ENCODE peak calls at places on chromosomes 7 and 10, in ten cellular contexts. One of them, this sample, is unnamed.

GRCh38 chr7:5557920-5558401 is 134.3 kb upstream of the TNRC18 start:
- DNase-seq in sigmoid colon: peak; percentile 85
- DNase-seq in cardiac muscle cell: peak; percentile 15
- DNase-seq in astrocyte of the spinal cord: no peak
- DNase-seq in brain microvascular endothelial cell: no peak
- DNase-seq in stomach: peak; percentile 73
- DNase-seq in uterus: peak; percentile 65
- DNase-seq in foreskin fibroblast: no peak
- DNase-seq in CD8-positive, alpha-beta T cell: no peak
- DNase-seq in tibial nerve: peak; percentile 49
- DNase-seq in this sample: peak; percentile 59

GRCh38 chr10:123331438-123331837 is 177.2 kb downstream of the BUB3 start:
- DNase-seq in foreskin fibroblast: no peak
- DNase-seq in astrocyte of the spinal cord: peak; percentile 5
- DNase-seq in sigmoid colon: no peak
- DNase-seq in tibial nerve: no peak
- DNase-seq in brain microvascular endothelial cell: no peak
- DNase-seq in stomach: no peak
- DNase-seq in uterus: no peak
- DNase-seq in CD8-positive, alpha-beta T cell: no peak
- DNase-seq in cardiac muscle cell: no peak
- DNase-seq in this sample: peak; percentile 32

GRCh38 chr7:95527033-95527775 is 41.5 kb downstream of the ASB4 start:
- DNase-seq in foreskin fibroblast: peak; percentile 21
- DNase-seq in cardiac muscle cell: peak; percentile 72
- DNase-seq in tibial nerve: peak; percentile 55
- DNase-seq in stomach: no peak
- DNase-seq in CD8-positive, alpha-beta T cell: no peak
- DNase-seq in astrocyte of the spinal cord: peak; percentile 54
- DNase-seq in brain microvascular endothelial cell: peak; percentile 15
- DNase-seq in sigmoid colon: peak; percentile 74
- DNase-seq in uterus: peak; percentile 68
- DNase-seq in this sample: peak; percentile 63

GRCh38 chr10:14601872-14602725 is 172.6 kb downstream of the FAM107B start:
- DNase-seq in uterus: peak; percentile 41
- DNase-seq in stomach: peak; percentile 72
- DNase-seq in CD8-positive, alpha-beta T cell: peak; percentile 73
- DNase-seq in astrocyte of the spinal cord: peak; percentile 62
- DNase-seq in brain microvascular endothelial cell: peak; percentile 89
- DNase-seq in sigmoid colon: no peak
- DNase-seq in foreskin fibroblast: peak; percentile 54
- DNase-seq in cardiac muscle cell: no peak
- DNase-seq in tibial nerve: no peak
- DNase-seq in this sample: peak; percentile 5

GRCh38 chr7:103689262-103689661 is 243.3 kb upstream of the SLC26A5 start:
- DNase-seq in sigmoid colon: no peak
- DNase-seq in cardiac muscle cell: no peak
- DNase-seq in tibial nerve: no peak
- DNase-seq in stomach: no peak
- DNase-seq in CD8-positive, alpha-beta T cell: no peak
- DNase-seq in astrocyte of the spinal cord: no peak
- DNase-seq in uterus: no peak
- DNase-seq in foreskin fibroblast: no peak
- DNase-seq in brain microvascular endothelial cell: no peak
- DNase-seq in this sample: no peak

GRCh38 chr7:155340721-155341120 is 43.0 kb downstream of the INSIG1 start:
- DNase-seq in tibial nerve: no peak
- DNase-seq in astrocyte of the spinal cord: no peak
- DNase-seq in uterus: no peak
- DNase-seq in stomach: no peak
- DNase-seq in brain microvascular endothelial cell: no peak
- DNase-seq in cardiac muscle cell: no peak
- DNase-seq in sigmoid colon: no peak
- DNase-seq in foreskin fibroblast: no peak
- DNase-seq in CD8-positive, alpha-beta T cell: no peak
- DNase-seq in this sample: no peak

GRCh38 chr10:32980558-32981468 is 22.8 kb upstream of the ITGB1 start:
- DNase-seq in astrocyte of the spinal cord: peak; percentile 99
- DNase-seq in brain microvascular endothelial cell: peak; percentile 99
- DNase-seq in foreskin fibroblast: peak; percentile 100
- DNase-seq in stomach: peak; percentile 86
- DNase-seq in tibial nerve: peak; percentile 71
- DNase-seq in sigmoid colon: peak; percentile 98
- DNase-seq in CD8-positive, alpha-beta T cell: peak; percentile 85
- DNase-seq in cardiac muscle cell: peak; percentile 94
- DNase-seq in uterus: peak; percentile 95
- DNase-seq in this sample: peak; percentile 99

GRCh38 chr7:80335473-80336232 is 176.2 kb downstream of the GNAT3 start:
- DNase-seq in uterus: no peak
- DNase-seq in stomach: no peak
- DNase-seq in foreskin fibroblast: no peak
- DNase-seq in brain microvascular endothelial cell: no peak
- DNase-seq in tibial nerve: no peak
- DNase-seq in cardiac muscle cell: no peak
- DNase-seq in CD8-positive, alpha-beta T cell: no peak
- DNase-seq in astrocyte of the spinal cord: no peak
- DNase-seq in sigmoid colon: no peak
- DNase-seq in this sample: no peak

GRCh38 chr10:102358717-102359382 is 36.7 kb upstream of the NFKB2 start:
- DNase-seq in uterus: no peak
- DNase-seq in sigmoid colon: no peak
- DNase-seq in foreskin fibroblast: peak; percentile 51
- DNase-seq in stomach: no peak
- DNase-seq in tibial nerve: no peak
- DNase-seq in brain microvascular endothelial cell: no peak
- DNase-seq in astrocyte of the spinal cord: peak; percentile 5
- DNase-seq in cardiac muscle cell: no peak
- DNase-seq in CD8-positive, alpha-beta T cell: no peak
- DNase-seq in this sample: peak; percentile 20

GRCh38 chr10:51724038-51724437 is 24.6 kb upstream of the CSTF2T start:
- DNase-seq in astrocyte of the spinal cord: no peak
- DNase-seq in stomach: no peak
- DNase-seq in CD8-positive, alpha-beta T cell: no peak
- DNase-seq in cardiac muscle cell: no peak
- DNase-seq in tibial nerve: no peak
- DNase-seq in uterus: no peak
- DNase-seq in sigmoid colon: no peak
- DNase-seq in brain microvascular endothelial cell: no peak
- DNase-seq in foreskin fibroblast: no peak
- DNase-seq in this sample: no peak

GRCh38 chr10:51716981-51717380 is 17.6 kb upstream of the CSTF2T start:
- DNase-seq in brain microvascular endothelial cell: no peak
- DNase-seq in sigmoid colon: no peak
- DNase-seq in uterus: no peak
- DNase-seq in astrocyte of the spinal cord: no peak
- DNase-seq in foreskin fibroblast: no peak
- DNase-seq in CD8-positive, alpha-beta T cell: no peak
- DNase-seq in tibial nerve: no peak
- DNase-seq in cardiac muscle cell: no peak
- DNase-seq in stomach: no peak
- DNase-seq in this sample: peak; percentile 52

DNA sequence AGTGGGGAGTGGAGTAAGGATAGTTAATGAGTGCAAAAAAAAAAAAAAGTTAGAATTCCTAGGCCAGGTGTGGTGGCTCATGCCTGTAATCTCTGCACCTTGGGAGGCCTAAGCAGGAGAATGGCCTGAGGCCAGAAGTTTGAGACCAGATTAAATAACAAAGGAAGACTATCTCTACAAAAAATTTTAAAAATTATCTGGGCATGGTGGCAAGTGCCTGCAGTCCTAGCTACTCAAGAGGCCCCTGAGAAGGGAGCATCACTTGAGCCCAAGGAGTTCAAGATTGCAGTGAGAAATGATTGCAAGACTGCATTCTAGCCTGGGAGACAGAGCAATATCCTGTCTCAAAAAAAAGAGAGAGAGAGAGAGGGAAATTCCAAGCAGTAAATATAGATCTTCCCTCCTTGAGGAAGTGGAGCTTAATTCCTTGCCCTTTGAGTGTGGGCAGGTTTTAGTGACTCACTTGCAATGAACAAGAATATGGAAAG is 19.5 kb upstream of the CSTF2T start:
- DNase-seq in brain microvascular endothelial cell: peak; percentile 28
- DNase-seq in stomach: no peak
- DNase-seq in sigmoid colon: no peak
- DNase-seq in CD8-positive, alpha-beta T cell: no peak
- DNase-seq in foreskin fibroblast: peak; percentile 22
- DNase-seq in cardiac muscle cell: no peak
- DNase-seq in astrocyte of the spinal cord: no peak
- DNase-seq in uterus: no peak
- DNase-seq in tibial nerve: no peak
- DNase-seq in this sample: peak; percentile 85
- H3K4me3 ChIP-seq in brain microvascular endothelial cell: no peak overlapping the region
- H3K4me3 ChIP-seq in stomach: no peak overlapping the region
- H3K4me3 ChIP-seq in sigmoid colon: no peak overlapping the region
- H3K4me3 ChIP-seq in CD8-positive, alpha-beta T cell: no peak overlapping the region
- H3K4me3 ChIP-seq in foreskin fibroblast: no peak overlapping the region
- H3K4me3 ChIP-seq in cardiac muscle cell: no peak overlapping the region
- H3K4me3 ChIP-seq in astrocyte of the spinal cord: no peak overlapping the region
- H3K4me3 ChIP-seq in uterus: no peak overlapping the region
- H3K4me3 ChIP-seq in tibial nerve: no peak overlapping the region
- H3K4me3 ChIP-seq in this sample: no peak overlapping the region

GRCh38 chr7:2542011-2542923 is 13.1 kb downstream of the BRAT1 start:
- DNase-seq in stomach: no peak
- DNase-seq in foreskin fibroblast: no peak
- DNase-seq in uterus: no peak
- DNase-seq in tibial nerve: no peak
- DNase-seq in astrocyte of the spinal cord: no peak
- DNase-seq in brain microvascular endothelial cell: no peak
- DNase-seq in cardiac muscle cell: no peak
- DNase-seq in sigmoid colon: peak; percentile 56
- DNase-seq in CD8-positive, alpha-beta T cell: no peak
- DNase-seq in this sample: no peak

GRCh38 chr7:2542924-2543871 is 12.1 kb downstream of the BRAT1 start:
- DNase-seq in astrocyte of the spinal cord: no peak
- DNase-seq in stomach: no peak
- DNase-seq in foreskin fibroblast: no peak
- DNase-seq in cardiac muscle cell: no peak
- DNase-seq in tibial nerve: no peak
- DNase-seq in CD8-positive, alpha-beta T cell: no peak
- DNase-seq in brain microvascular endothelial cell: no peak
- DNase-seq in uterus: no peak
- DNase-seq in sigmoid colon: peak; percentile 63
- DNase-seq in this sample: no peak

GRCh38 chr7:2545746-2546425 is 9.4 kb downstream of the BRAT1 start:
- DNase-seq in uterus: no peak
- DNase-seq in sigmoid colon: peak; percentile 64
- DNase-seq in foreskin fibroblast: no peak
- DNase-seq in stomach: no peak
- DNase-seq in astrocyte of the spinal cord: no peak
- DNase-seq in cardiac muscle cell: no peak
- DNase-seq in brain microvascular endothelial cell: no peak
- DNase-seq in tibial nerve: no peak
- DNase-seq in CD8-positive, alpha-beta T cell: no peak
- DNase-seq in this sample: no peak

GRCh38 chr7:2546776-2547586 is 8.3 kb downstream of the BRAT1 start:
- DNase-seq in brain microvascular endothelial cell: no peak
- DNase-seq in cardiac muscle cell: no peak
- DNase-seq in stomach: no peak
- DNase-seq in tibial nerve: no peak
- DNase-seq in foreskin fibroblast: no peak
- DNase-seq in astrocyte of the spinal cord: no peak
- DNase-seq in uterus: no peak
- DNase-seq in sigmoid colon: peak; percentile 48
- DNase-seq in CD8-positive, alpha-beta T cell: no peak
- DNase-seq in this sample: no peak

DNA sequence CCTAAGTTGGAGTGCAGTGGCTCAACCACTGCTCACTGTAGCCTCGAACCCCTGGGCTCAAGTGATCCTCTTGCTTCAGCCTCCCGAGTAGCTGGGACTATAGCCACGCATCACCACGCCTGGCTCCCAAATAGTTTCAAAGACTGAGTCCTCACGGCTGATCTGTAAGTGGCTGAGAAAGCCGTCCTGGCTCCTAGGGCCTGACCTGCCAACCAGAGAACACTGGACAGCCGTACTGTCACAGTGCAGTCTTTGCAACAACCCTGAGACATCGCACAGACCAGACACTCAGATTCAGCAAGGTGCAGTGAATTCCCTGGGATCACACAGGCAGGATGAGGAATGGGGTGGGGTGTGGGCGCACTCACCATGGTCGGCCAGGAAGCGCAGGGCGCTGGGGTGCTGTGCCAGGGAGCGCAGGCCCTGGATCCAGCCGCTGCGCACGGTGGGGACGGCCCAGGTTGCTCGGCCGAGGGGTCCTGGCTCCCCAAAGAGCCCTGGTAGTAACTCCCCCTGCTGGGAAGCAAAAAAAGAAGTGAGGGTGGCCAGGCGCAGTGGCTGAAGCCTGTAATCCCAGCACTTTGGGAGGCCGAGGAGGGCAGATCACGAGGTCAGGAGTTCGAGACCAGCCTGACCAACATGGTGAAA is 10.7 kb downstream of the BRAT1 start:
- DNase-seq in brain microvascular endothelial cell: no peak
- DNase-seq in astrocyte of the spinal cord: no peak
- DNase-seq in stomach: no peak
- DNase-seq in CD8-positive, alpha-beta T cell: no peak
- DNase-seq in sigmoid colon: peak; percentile 43
- DNase-seq in tibial nerve: no peak
- DNase-seq in foreskin fibroblast: no peak
- DNase-seq in cardiac muscle cell: no peak
- DNase-seq in uterus: no peak
- DNase-seq in this sample: no peak
- TF ChIP-seq CTCF in brain microvascular endothelial cell: no peak
- TF ChIP-seq CTCF in astrocyte of the spinal cord: no peak
- TF ChIP-seq CTCF in stomach: no peak
- TF ChIP-seq CTCF in CD8-positive, alpha-beta T cell: no peak
- TF ChIP-seq CTCF in sigmoid colon: no peak
- TF ChIP-seq CTCF in tibial nerve: no peak
- TF ChIP-seq CTCF in foreskin fibroblast: no peak
- TF ChIP-seq CTCF in cardiac muscle cell: no peak
- TF ChIP-seq CTCF in uterus: no peak
- TF ChIP-seq CTCF in this sample: no peak

GRCh38 chr7:66099551-66100407 is 14.9 kb upstream of the CRCP start:
- DNase-seq in brain microvascular endothelial cell: peak; percentile 74
- DNase-seq in cardiac muscle cell: peak; percentile 14
- DNase-seq in foreskin fibroblast: peak; percentile 90
- DNase-seq in stomach: peak; percentile 83
- DNase-seq in astrocyte of the spinal cord: peak; percentile 85
- DNase-seq in CD8-positive, alpha-beta T cell: peak; percentile 65
- DNase-seq in sigmoid colon: peak; percentile 92
- DNase-seq in tibial nerve: peak; percentile 75
- DNase-seq in uterus: peak; percentile 87
- DNase-seq in this sample: peak; percentile 90
- H3K4me3 ChIP-seq in brain microvascular endothelial cell: peak overlapping the region; percentile 44
- H3K4me3 ChIP-seq in cardiac muscle cell: no peak overlapping the region
- H3K4me3 ChIP-seq in foreskin fibroblast: peak overlapping the region; percentile 52
- H3K4me3 ChIP-seq in stomach: peak overlapping the region; percentile 47
- H3K4me3 ChIP-seq in astrocyte of the spinal cord: peak overlapping the region; percentile 37
- H3K4me3 ChIP-seq in CD8-positive, alpha-beta T cell: peak overlapping the region; percentile 60
- H3K4me3 ChIP-seq in sigmoid colon: peak overlapping the region; percentile 44
- H3K4me3 ChIP-seq in tibial nerve: peak overlapping the region; percentile 36
- H3K4me3 ChIP-seq in uterus: peak overlapping the region; percentile 34
- H3K4me3 ChIP-seq in this sample: peak overlapping the region; percentile 57

GRCh38 chr7:97503367-97504094 is 228.4 kb upstream of the TAC1 start:
- DNase-seq in brain microvascular endothelial cell: no peak
- DNase-seq in CD8-positive, alpha-beta T cell: no peak
- DNase-seq in foreskin fibroblast: no peak
- DNase-seq in stomach: no peak
- DNase-seq in astrocyte of the spinal cord: no peak
- DNase-seq in cardiac muscle cell: no peak
- DNase-seq in tibial nerve: no peak
- DNase-seq in sigmoid colon: no peak
- DNase-seq in uterus: no peak
- DNase-seq in this sample: no peak
- TF ChIP-seq CTCF in brain microvascular endothelial cell: no peak
- TF ChIP-seq CTCF in CD8-positive, alpha-beta T cell: no peak
- TF ChIP-seq CTCF in foreskin fibroblast: no peak
- TF ChIP-seq CTCF in stomach: no peak
- TF ChIP-seq CTCF in astrocyte of the spinal cord: no peak
- TF ChIP-seq CTCF in cardiac muscle cell: no peak
- TF ChIP-seq CTCF in tibial nerve: no peak
- TF ChIP-seq CTCF in sigmoid colon: no peak
- TF ChIP-seq CTCF in uterus: no peak
- TF ChIP-seq CTCF in this sample: no peak